ENCODE peak calls at places on chromosomes 2 and 18, in eight cellular contexts. E is neural crest cell; O is CD8-positive, alpha-beta T cell; N is CD4-positive, alpha-beta T cell; V is HS-5; T is GDM1; K is RKO; J is sigmoid colon. U is an unnamed sample.

GRCh38 chr2:221429741-221430491 is 142.2 kb downstream of the EPHA4 start:
- DNase-seq in V (no peak), O (no peak), K (no peak), E (no peak), J (peak), T (no peak), N (no peak), U (no peak)

GRCh38 chr18:36501100-36501499 is 203.6 kb downstream of the FHOD3 start:
- DNase-seq in V (no peak), T (no peak), K (no peak), E (no peak), O (no peak), J (no peak), N (no peak), U (no peak)

GRCh38 chr2:69830045-69830905 is 815 bp downstream of the GMCL1 start:
- DNase-seq in N (peak), V (no peak), J (no peak), K (peak), O (peak), T (no peak), E (peak), U (no peak)

GRCh38 chr2:67840460-67841068 is 222.2 kb downstream of the C1D start:
- DNase-seq in K (peak), O (no peak), E (peak), J (peak), V (no peak), N (no peak), T (peak), U (no peak)

GRCh38 chr2:24721470-24721869 is 71.7 kb downstream of the PTRHD1 start:
- DNase-seq in T (no peak), J (peak), O (no peak), K (peak), E (no peak), N (no peak), V (peak), U (no peak)

GRCh38 chr2:20562540-20563225 is 88.2 kb downstream of the HS1BP3 start:
- DNase-seq in E (peak), K (no peak), V (no peak), J (no peak), N (no peak), T (no peak), O (no peak), U (no peak)

GRCh38 chr2:137348301-137348700 is 583.0 kb downstream of the THSD7B start:
- DNase-seq in J (no peak), N (no peak), T (no peak), E (no peak), V (no peak), K (no peak), O (no peak), U (no peak)

GRCh38 chr2:154261473-154262027 is 389.8 kb downstream of the GALNT13 start:
- DNase-seq in J (no peak), V (no peak), K (no peak), N (no peak), T (no peak), E (no peak), O (no peak), U (no peak)

GRCh38 chr2:149817206-149817605 is 229.6 kb upstream of the MMADHC start:
- DNase-seq in J (no peak), T (no peak), N (no peak), V (no peak), E (no peak), K (no peak), O (no peak), U (no peak)

GRCh38 chr2:232891621-232892071 is 21.6 kb downstream of the SNORC start:
- DNase-seq in V (no peak), O (no peak), T (no peak), N (no peak), E (no peak), J (no peak), K (no peak), U (no peak)

U was measured in SIG-M5.